ENCODE peak calls at places on chromosomes 6 and 20, in six cellular contexts. Q is IMR-90, S is right lobe of liver, N is tibial nerve, T is breast epithelium, C is OCI-LY7. M is an unnamed sample.

GRCh38 chr20:36525620-36526365 is 15.5 kb upstream of the MYL9 start:
- DNase-seq in S (no peak), Q (no peak), N (no peak), C (no peak), T (no peak), M (no peak)

GRCh38 chr20:41837669-41838224 is 219.6 kb upstream of the CHD6 start:
- DNase-seq in N (no peak), S (no peak), C (no peak), T (no peak), Q (no peak), M (no peak)

GRCh38 chr20:8309638-8310037 is 177.6 kb downstream of the PLCB1 start:
- DNase-seq in N (no peak), Q (peak; percentile 15), S (no peak), C (no peak), T (no peak), M (no peak)

GRCh38 chr6:45666844-45667243 is 289.1 kb upstream of the SUPT3H start:
- DNase-seq in S (no peak), T (no peak), N (no peak), Q (peak; percentile 39), C (no peak), M (no peak)

GRCh38 chr6:44787254-44787844 is 399.8 kb downstream of the CDC5L start:
- DNase-seq in T (no peak), S (no peak), Q (no peak), N (no peak), C (no peak), M (no peak)

GRCh38 chr20:40711078-40711477 is 22.0 kb upstream of the MAFB start:
- DNase-seq in N (no peak), T (no peak), S (no peak), C (no peak), Q (no peak), M (no peak)

GRCh38 chr6:138240476-138241245 is 22.4 kb upstream of the PBOV1 start:
- DNase-seq in N (no peak), T (no peak), Q (no peak), S (no peak), C (no peak), M (no peak)

GRCh38 chr6:28555136-28555535 is 29.5 kb downstream of the GPX5 start:
- DNase-seq in N (no peak), Q (no peak), T (no peak), S (no peak), C (no peak), M (no peak)

GRCh38 chr6:25405442-25405841 is 126.3 kb downstream of the CARMIL1 start:
- DNase-seq in Q (no peak), T (no peak), S (no peak), N (no peak), C (peak; percentile 54), M (no peak)

GRCh38 chr20:53161073-53161472 is 188.9 kb downstream of the TSHZ2 start:
- DNase-seq in N (no peak), C (no peak), S (no peak), Q (no peak), T (no peak), M (no peak)

GRCh38 chr6:157656437-157657005 is 166.5 kb upstream of the SNX9 start:
- DNase-seq in N (no peak), T (peak; percentile 19), Q (peak; percentile 38), S (no peak), C (no peak), M (no peak)

GRCh38 chr20:2468581-2469407 is 1.8 kb downstream of the SNRPB start:
- DNase-seq in C (no peak), T (no peak), Q (peak; percentile 29), N (no peak), S (no peak), M (no peak)

GRCh38 chr6:37239511-37239910 is 18.1 kb upstream of the TBC1D22B start:
- DNase-seq in S (no peak), T (no peak), Q (peak; percentile 66), C (no peak), N (no peak), M (no peak)

GRCh38 chr6:41156771-41157170 is 2.6 kb upstream of the TREML1 start:
- DNase-seq in S (no peak), T (no peak), Q (no peak), C (no peak), N (no peak), M (no peak)

GRCh38 chr6:125932451-125932795 is 24.1 kb upstream of the HINT3 start:
- DNase-seq in Q (no peak), T (no peak), S (no peak), N (no peak), C (no peak), M (no peak)

DNA sequence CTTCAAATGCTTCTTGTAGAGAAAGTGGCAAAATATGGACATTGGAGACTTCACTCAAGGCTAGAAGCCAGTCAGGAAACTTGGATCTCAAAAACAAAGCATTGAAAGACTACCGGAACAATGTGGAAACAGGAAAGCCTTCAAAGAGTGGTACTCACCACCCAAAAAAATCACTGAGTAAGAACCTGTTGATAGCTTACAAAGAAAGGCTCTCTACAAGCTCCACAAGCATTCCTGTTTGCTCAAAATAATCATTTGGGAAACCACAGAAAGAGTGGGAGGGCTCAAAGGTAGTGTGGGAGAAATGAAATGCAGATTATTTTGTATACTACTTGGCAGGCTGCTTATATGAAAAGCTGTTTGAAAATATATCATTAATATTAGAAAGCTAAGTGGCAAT is 9.5 kb upstream of the DST start:
- DNase-seq in Q (peak; percentile 64), S (no peak), N (no peak), C (no peak), T (no peak), M (peak; percentile 24)
- H3K27ac ChIP-seq in Q (no peak overlapping the region), S (no peak overlapping the region), N (no peak overlapping the region), C (no peak overlapping the region), T (peak overlapping the region; percentile 92), M (no peak overlapping the region)

GRCh38 chr6:1894954-1895353 is 285.2 kb downstream of the FOXC1 start:
- DNase-seq in Q (no peak), S (no peak), T (no peak), N (no peak), C (no peak), M (peak; percentile 63)
- H3K27ac ChIP-seq in Q (no peak overlapping the region), S (no peak overlapping the region), T (no peak overlapping the region), N (no peak overlapping the region), C (no peak overlapping the region), M (no peak overlapping the region)

DNA sequence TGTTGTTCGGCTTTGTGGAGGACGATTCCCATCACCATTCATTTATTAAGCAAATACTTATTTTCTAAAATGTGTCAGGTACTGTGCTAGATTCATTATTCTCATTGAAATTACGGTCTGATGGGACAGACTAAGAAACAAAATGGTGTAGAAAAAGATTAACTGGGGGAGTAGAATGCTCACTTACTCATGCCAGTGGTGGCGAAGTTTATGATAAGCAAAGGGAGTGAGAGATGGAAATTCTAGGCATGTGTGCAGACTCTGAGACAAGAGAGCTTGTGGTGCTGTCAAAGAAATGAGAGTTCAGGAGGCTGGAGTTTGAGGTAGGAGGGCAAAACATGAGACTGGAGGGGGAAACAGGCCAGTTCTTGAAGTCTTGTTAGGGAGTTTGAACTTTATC is 896 bp downstream of the RPP21 start:
- DNase-seq in C (no peak), T (no peak), S (no peak), N (no peak), Q (no peak), M (no peak)
- H3K27ac ChIP-seq in C (no peak overlapping the region), T (no peak overlapping the region), S (no peak overlapping the region), N (no peak overlapping the region), Q (no peak overlapping the region), M (no peak overlapping the region)

GRCh38 chr6:101613556-101613955 is 220.0 kb downstream of the GRIK2 start:
- DNase-seq in S (no peak), N (no peak), T (no peak), C (no peak), Q (no peak), M (no peak)

DNA sequence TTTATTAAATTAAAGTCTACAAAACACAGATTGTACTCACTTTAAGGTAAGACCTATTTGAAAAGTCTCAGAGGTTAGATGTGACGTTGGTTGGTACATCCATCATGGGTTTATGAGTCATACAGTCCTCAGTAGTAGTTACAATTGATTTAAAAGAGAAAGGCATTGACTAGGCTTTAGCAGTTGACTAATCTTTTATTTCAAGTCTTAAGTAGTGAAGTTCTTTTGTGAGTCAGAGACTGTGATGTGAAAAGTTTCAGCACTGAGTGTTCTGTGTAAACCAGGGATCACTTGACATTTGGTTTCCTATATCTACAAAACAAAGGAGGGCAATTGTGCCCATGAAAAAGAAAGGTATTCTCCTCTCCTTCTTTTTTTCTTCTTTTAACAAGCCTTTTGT is 221.3 kb downstream of the GRIK2 start:
- DNase-seq in Q (peak; percentile 87), C (no peak), T (no peak), N (no peak), S (no peak), M (peak; percentile 26)
- H3K27ac ChIP-seq in Q (no peak overlapping the region), C (no peak overlapping the region), T (no peak overlapping the region), N (no peak overlapping the region), S (no peak overlapping the region), M (no peak overlapping the region)

DNA sequence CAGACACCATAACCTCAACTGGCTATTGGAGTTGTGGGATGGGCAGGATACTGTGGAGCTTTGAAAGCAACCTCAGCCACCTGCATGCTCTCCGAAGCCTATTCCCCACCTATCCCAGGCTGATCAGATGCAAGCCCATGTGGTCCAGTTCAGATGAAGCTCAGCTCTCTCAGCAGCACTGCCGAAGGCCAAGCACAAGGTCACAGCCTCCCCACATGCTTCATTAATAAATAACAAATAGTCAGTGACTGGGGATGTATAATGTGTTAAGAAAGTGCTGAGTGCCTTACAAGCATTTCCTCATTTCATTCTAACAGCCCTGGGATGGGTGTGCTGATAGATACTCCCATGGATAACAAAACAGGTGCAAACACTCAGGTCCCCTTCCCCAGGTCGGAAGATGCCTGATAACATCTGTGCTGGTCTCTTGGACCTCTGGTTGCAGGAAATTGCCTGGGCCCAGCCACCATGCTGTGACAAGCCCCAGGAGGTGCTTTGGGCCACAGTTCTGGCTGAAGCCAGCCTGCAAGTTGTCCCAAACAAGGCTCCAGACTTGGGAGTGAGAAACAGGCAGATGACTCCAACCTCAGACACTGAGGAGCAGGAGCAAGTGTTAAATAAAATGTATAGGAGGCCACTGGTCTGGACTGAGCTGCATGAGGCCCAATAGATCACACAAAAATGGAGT is 3.7 kb downstream of the ACSS1 start:
- DNase-seq in C (no peak), T (no peak), N (no peak), Q (no peak), S (no peak), M (no peak)
- H3K27ac ChIP-seq in C (no peak overlapping the region), T (peak overlapping the region; percentile 78), N (peak overlapping the region; percentile 26), Q (no peak overlapping the region), S (no peak overlapping the region), M (no peak overlapping the region)

GRCh38 chr6:149014631-149015171 is 267.9 kb downstream of the UST start:
- DNase-seq in Q (peak; percentile 74), C (no peak), N (no peak), T (no peak), S (no peak), M (no peak)
- H3K27ac ChIP-seq in Q (peak overlapping the region; percentile 75), C (no peak overlapping the region), N (no peak overlapping the region), T (no peak overlapping the region), S (no peak overlapping the region), M (peak overlapping the region; percentile 90)

M was measured in RWPE1.